ENCODE peak calls at places on chromosomes 5 and 9, in eight cellular contexts. One of them, this sample, is unnamed.

GRCh38 chr5:168790691-168791230 is 211.6 kb upstream of the PANK3 start:
- DNase-seq in HCT116: no peak
- DNase-seq in keratinocyte: no peak
- DNase-seq in neuronal stem cell: no peak
- DNase-seq in IMR-90: no peak
- DNase-seq in GM23338: no peak
- DNase-seq in neural progenitor cell: peak
- DNase-seq in A549: no peak
- DNase-seq in this sample: peak

GRCh38 chr5:34843482-34843881 is 4.5 kb downstream of the TTC23L start:
- DNase-seq in neural progenitor cell: no peak
- DNase-seq in HCT116: no peak
- DNase-seq in GM23338: no peak
- DNase-seq in neuronal stem cell: no peak
- DNase-seq in keratinocyte: no peak
- DNase-seq in IMR-90: peak
- DNase-seq in A549: no peak
- DNase-seq in this sample: no peak

GRCh38 chr5:127290019-127290945 is at the start of gene MEGF10:
- DNase-seq in neural progenitor cell: peak
- DNase-seq in neuronal stem cell: peak
- DNase-seq in A549: peak
- DNase-seq in IMR-90: peak
- DNase-seq in keratinocyte: no peak
- DNase-seq in HCT116: no peak
- DNase-seq in GM23338: peak
- DNase-seq in this sample: peak

GRCh38 chr5:14397717-14398116 is 183.9 kb upstream of the OTULINL start:
- DNase-seq in GM23338: no peak
- DNase-seq in neuronal stem cell: no peak
- DNase-seq in IMR-90: peak
- DNase-seq in A549: no peak
- DNase-seq in keratinocyte: no peak
- DNase-seq in neural progenitor cell: no peak
- DNase-seq in HCT116: no peak
- DNase-seq in this sample: no peak

GRCh38 chr9:70108181-70108580 is 64.5 kb downstream of the MAMDC2 start:
- DNase-seq in neural progenitor cell: no peak
- DNase-seq in neuronal stem cell: no peak
- DNase-seq in HCT116: no peak
- DNase-seq in A549: no peak
- DNase-seq in IMR-90: no peak
- DNase-seq in GM23338: no peak
- DNase-seq in keratinocyte: no peak
- DNase-seq in this sample: no peak

GRCh38 chr5:62489471-62489870 is 76.9 kb downstream of the IPO11 start:
- DNase-seq in IMR-90: no peak
- DNase-seq in neuronal stem cell: no peak
- DNase-seq in GM23338: no peak
- DNase-seq in neural progenitor cell: no peak
- DNase-seq in HCT116: no peak
- DNase-seq in A549: no peak
- DNase-seq in keratinocyte: no peak
- DNase-seq in this sample: no peak

GRCh38 chr5:59837071-59837470 is 56.5 kb downstream of the PDE4D start:
- DNase-seq in A549: no peak
- DNase-seq in keratinocyte: no peak
- DNase-seq in neuronal stem cell: no peak
- DNase-seq in GM23338: no peak
- DNase-seq in HCT116: no peak
- DNase-seq in IMR-90: no peak
- DNase-seq in neural progenitor cell: no peak
- DNase-seq in this sample: no peak

GRCh38 chr9:131318211-131318610 is 28.7 kb downstream of the PLPP7 start:
- DNase-seq in IMR-90: no peak
- DNase-seq in neuronal stem cell: no peak
- DNase-seq in neural progenitor cell: no peak
- DNase-seq in HCT116: no peak
- DNase-seq in GM23338: no peak
- DNase-seq in A549: no peak
- DNase-seq in keratinocyte: no peak
- DNase-seq in this sample: no peak

GRCh38 chr9:126114850-126115460 is 211.7 kb upstream of the MVB12B start:
- DNase-seq in neuronal stem cell: no peak
- DNase-seq in IMR-90: no peak
- DNase-seq in A549: no peak
- DNase-seq in neural progenitor cell: no peak
- DNase-seq in HCT116: no peak
- DNase-seq in keratinocyte: no peak
- DNase-seq in GM23338: no peak
- DNase-seq in this sample: no peak

GRCh38 chr5:1783214-1783551 is 16.5 kb downstream of the MRPL36 start:
- DNase-seq in keratinocyte: no peak
- DNase-seq in neuronal stem cell: no peak
- DNase-seq in HCT116: no peak
- DNase-seq in A549: no peak
- DNase-seq in GM23338: no peak
- DNase-seq in IMR-90: no peak
- DNase-seq in neural progenitor cell: no peak
- DNase-seq in this sample: no peak

GRCh38 chr9:124812401-124813016 is 35.6 kb downstream of the OLFML2A start:
- DNase-seq in neural progenitor cell: peak
- DNase-seq in IMR-90: peak
- DNase-seq in HCT116: peak
- DNase-seq in neuronal stem cell: peak
- DNase-seq in keratinocyte: no peak
- DNase-seq in A549: peak
- DNase-seq in GM23338: no peak
- DNase-seq in this sample: peak

GRCh38 chr5:140347382-140347781 is 979 bp upstream of the HBEGF start:
- DNase-seq in neuronal stem cell: no peak
- DNase-seq in neural progenitor cell: no peak
- DNase-seq in GM23338: no peak
- DNase-seq in keratinocyte: no peak
- DNase-seq in A549: no peak
- DNase-seq in HCT116: no peak
- DNase-seq in IMR-90: no peak
- DNase-seq in this sample: no peak

GRCh38 chr5:82396871-82397514 is 118.8 kb upstream of the RPS23 start:
- DNase-seq in keratinocyte: no peak
- DNase-seq in neuronal stem cell: no peak
- DNase-seq in IMR-90: peak
- DNase-seq in GM23338: no peak
- DNase-seq in A549: peak
- DNase-seq in HCT116: peak
- DNase-seq in neural progenitor cell: no peak
- DNase-seq in this sample: peak

GRCh38 chr9:98931543-98931942 is 12.2 kb upstream of the COL15A1 start:
- DNase-seq in GM23338: no peak
- DNase-seq in HCT116: no peak
- DNase-seq in neural progenitor cell: no peak
- DNase-seq in A549: no peak
- DNase-seq in IMR-90: no peak
- DNase-seq in neuronal stem cell: no peak
- DNase-seq in keratinocyte: no peak
- DNase-seq in this sample: no peak

GRCh38 chr5:143624465-143624864 is 187.5 kb upstream of the HMHB1 start:
- DNase-seq in keratinocyte: no peak
- DNase-seq in HCT116: no peak
- DNase-seq in GM23338: no peak
- DNase-seq in IMR-90: no peak
- DNase-seq in A549: no peak
- DNase-seq in neural progenitor cell: no peak
- DNase-seq in neuronal stem cell: no peak
- DNase-seq in this sample: no peak

GRCh38 chr5:139210585-139210984 is 12.4 kb upstream of the SIL1 start:
- DNase-seq in A549: no peak
- DNase-seq in neural progenitor cell: peak
- DNase-seq in HCT116: no peak
- DNase-seq in neuronal stem cell: no peak
- DNase-seq in keratinocyte: no peak
- DNase-seq in GM23338: peak
- DNase-seq in IMR-90: no peak
- DNase-seq in this sample: peak

GRCh38 chr5:39200081-39200480 is 19.3 kb downstream of the FYB1 start:
- DNase-seq in HCT116: no peak
- DNase-seq in GM23338: no peak
- DNase-seq in neuronal stem cell: no peak
- DNase-seq in keratinocyte: no peak
- DNase-seq in IMR-90: no peak
- DNase-seq in A549: no peak
- DNase-seq in neural progenitor cell: no peak
- DNase-seq in this sample: no peak

GRCh38 chr5:99037668-99038067 is 108.9 kb upstream of the CHD1 start:
- DNase-seq in HCT116: no peak
- DNase-seq in IMR-90: no peak
- DNase-seq in neuronal stem cell: no peak
- DNase-seq in A549: no peak
- DNase-seq in GM23338: peak
- DNase-seq in neural progenitor cell: no peak
- DNase-seq in keratinocyte: no peak
- DNase-seq in this sample: no peak

GRCh38 chr9:128102861-128103588 is 24.5 kb downstream of the PTGES2 start:
- DNase-seq in HCT116: no peak
- DNase-seq in keratinocyte: no peak
- DNase-seq in GM23338: no peak
- DNase-seq in neuronal stem cell: no peak
- DNase-seq in neural progenitor cell: no peak
- DNase-seq in IMR-90: no peak
- DNase-seq in A549: no peak
- DNase-seq in this sample: peak

GRCh38 chr9:18849910-18850677 is 182.9 kb downstream of the SAXO1 start:
- DNase-seq in keratinocyte: no peak
- DNase-seq in A549: no peak
- DNase-seq in neuronal stem cell: no peak
- DNase-seq in IMR-90: no peak
- DNase-seq in neural progenitor cell: no peak
- DNase-seq in GM23338: no peak
- DNase-seq in HCT116: no peak
- DNase-seq in this sample: no peak

GRCh38 chr9:127776195-127776918 is 2.1 kb downstream of the SH2D3C start:
- DNase-seq in keratinocyte: no peak
- DNase-seq in neural progenitor cell: peak
- DNase-seq in A549: no peak
- DNase-seq in neuronal stem cell: no peak
- DNase-seq in GM23338: peak
- DNase-seq in HCT116: no peak
- DNase-seq in IMR-90: no peak
- DNase-seq in this sample: no peak

GRCh38 chr9:118940477-118940876 is 428.8 kb downstream of the BRINP1 start:
- DNase-seq in HCT116: no peak
- DNase-seq in keratinocyte: no peak
- DNase-seq in IMR-90: no peak
- DNase-seq in GM23338: peak
- DNase-seq in A549: no peak
- DNase-seq in neuronal stem cell: no peak
- DNase-seq in neural progenitor cell: no peak
- DNase-seq in this sample: no peak

DNA sequence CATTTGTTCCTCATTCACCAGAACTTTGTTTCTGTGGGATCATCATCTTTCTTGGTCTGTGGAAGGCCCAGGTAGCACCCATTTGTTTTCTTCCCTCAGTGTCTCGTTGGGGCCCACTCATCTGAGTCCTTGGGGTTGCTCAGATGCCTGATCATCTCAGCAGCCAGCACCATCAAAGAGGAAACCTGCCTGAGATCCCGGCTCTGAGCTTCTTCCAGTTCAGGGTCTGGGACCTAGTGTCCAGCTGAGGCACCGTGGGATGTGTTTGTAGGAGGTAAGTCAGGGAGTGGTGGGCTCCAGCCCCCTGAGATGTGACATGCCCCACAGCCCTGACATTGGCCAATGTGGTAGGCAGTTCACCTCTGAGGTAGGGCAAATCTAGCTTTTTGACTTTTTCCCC is 9.4 kb upstream of the CD180 start:
- DNase-seq in HCT116: no peak
- DNase-seq in neural progenitor cell: no peak
- DNase-seq in A549: no peak
- DNase-seq in IMR-90: no peak
- DNase-seq in GM23338: no peak
- DNase-seq in neuronal stem cell: no peak
- DNase-seq in keratinocyte: no peak
- DNase-seq in this sample: no peak
- H3K4me2 ChIP-seq in HCT116: peak
- H3K4me2 ChIP-seq in neural progenitor cell: no peak
- H3K4me2 ChIP-seq in A549: peak
- H3K4me2 ChIP-seq in IMR-90: no peak
- H3K4me2 ChIP-seq in GM23338: no peak
- H3K4me2 ChIP-seq in neuronal stem cell: no peak
- H3K4me2 ChIP-seq in keratinocyte: no peak
- H3K4me2 ChIP-seq in this sample: no peak

GRCh38 chr5:42522783-42523182 is 99.5 kb downstream of the GHR start:
- DNase-seq in keratinocyte: no peak
- DNase-seq in IMR-90: no peak
- DNase-seq in neuronal stem cell: no peak
- DNase-seq in neural progenitor cell: no peak
- DNase-seq in A549: no peak
- DNase-seq in GM23338: no peak
- DNase-seq in HCT116: no peak
- DNase-seq in this sample: no peak
- H3K4me2 ChIP-seq in keratinocyte: no peak
- H3K4me2 ChIP-seq in IMR-90: no peak
- H3K4me2 ChIP-seq in neuronal stem cell: no peak
- H3K4me2 ChIP-seq in neural progenitor cell: no peak
- H3K4me2 ChIP-seq in A549: no peak
- H3K4me2 ChIP-seq in GM23338: no peak
- H3K4me2 ChIP-seq in HCT116: no peak
- H3K4me2 ChIP-seq in this sample: no peak

GRCh38 chr9:90975666-90976538 is 174.3 kb downstream of the SYK start:
- DNase-seq in A549: no peak
- DNase-seq in IMR-90: no peak
- DNase-seq in HCT116: no peak
- DNase-seq in GM23338: no peak
- DNase-seq in neural progenitor cell: no peak
- DNase-seq in keratinocyte: no peak
- DNase-seq in neuronal stem cell: no peak
- DNase-seq in this sample: no peak
- H3K4me2 ChIP-seq in A549: no peak
- H3K4me2 ChIP-seq in IMR-90: no peak
- H3K4me2 ChIP-seq in HCT116: no peak
- H3K4me2 ChIP-seq in GM23338: no peak
- H3K4me2 ChIP-seq in neural progenitor cell: no peak
- H3K4me2 ChIP-seq in keratinocyte: no peak
- H3K4me2 ChIP-seq in neuronal stem cell: no peak
- H3K4me2 ChIP-seq in this sample: no peak

DNA sequence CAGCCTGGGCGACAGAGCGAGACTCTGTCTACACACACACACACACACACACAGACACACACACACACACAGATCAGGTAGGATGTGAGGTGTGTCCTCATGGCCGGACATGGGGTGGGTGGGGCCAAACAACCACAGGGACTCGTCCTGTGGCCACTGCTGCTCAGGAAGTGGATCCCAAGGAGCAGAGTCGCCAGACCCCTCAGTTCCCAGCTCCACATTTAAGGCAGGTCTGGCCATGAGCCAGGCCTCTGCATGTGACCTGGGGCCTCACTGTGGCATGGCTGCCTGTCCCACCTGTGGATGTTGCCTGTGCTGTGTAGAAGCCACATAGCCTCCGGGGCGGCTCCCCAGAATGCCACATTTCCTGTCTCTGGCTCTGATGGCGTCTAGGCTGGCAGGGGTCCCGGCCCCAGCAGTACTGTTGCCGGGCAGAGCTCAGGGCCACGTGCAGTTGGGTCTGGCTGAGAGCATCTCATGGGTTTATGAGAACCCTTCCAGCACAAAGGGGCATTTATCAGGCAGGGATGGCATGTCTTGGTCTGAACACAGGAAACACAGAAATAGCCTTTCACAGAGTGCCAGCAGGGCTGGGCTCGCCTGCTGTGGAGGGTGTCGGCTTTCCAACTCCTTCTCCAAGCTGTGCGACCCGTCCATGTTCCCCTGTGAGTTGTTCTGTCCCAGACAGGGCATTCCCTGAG is 9.9 kb upstream of the NINJ1 start:
- DNase-seq in keratinocyte: no peak
- DNase-seq in IMR-90: no peak
- DNase-seq in HCT116: no peak
- DNase-seq in neural progenitor cell: no peak
- DNase-seq in A549: no peak
- DNase-seq in GM23338: no peak
- DNase-seq in neuronal stem cell: no peak
- DNase-seq in this sample: no peak
- H3K4me2 ChIP-seq in keratinocyte: peak
- H3K4me2 ChIP-seq in IMR-90: no peak
- H3K4me2 ChIP-seq in HCT116: peak
- H3K4me2 ChIP-seq in neural progenitor cell: no peak
- H3K4me2 ChIP-seq in A549: no peak
- H3K4me2 ChIP-seq in GM23338: no peak
- H3K4me2 ChIP-seq in neuronal stem cell: no peak
- H3K4me2 ChIP-seq in this sample: no peak

This sample was measured in hepatocyte.